ENCODE peak calls at places on chromosomes 13 and 19, in five cellular contexts. S is GM23248, O is psoas muscle, A is keratinocyte, N is H9. F is an unnamed sample. For H3K4me1 and H3K27me3, the result is how much of the 10 kb centered on the place peaks cover.

GRCh38 chr19:10503002-10503789 is at the start of gene KEAP1:
- DNase-seq in S (peak), O (no peak), A (no peak), N (peak), F (no peak)

GRCh38 chr19:16260794-16261161 is 63.1 kb downstream of the AP1M1 start:
- DNase-seq in S (no peak), O (peak), A (no peak), N (no peak), F (no peak)

GRCh38 chr13:33639640-33640080 is 178.3 kb upstream of the RFC3 start:
- DNase-seq in S (peak), O (no peak), A (no peak), N (no peak), F (no peak)

GRCh38 chr19:34253711-34254551 is 423 bp upstream of the GARRE1 start:
- DNase-seq in S (peak), O (peak), A (no peak), N (peak), F (peak)

GRCh38 chr13:72727417-72728289 is at the start of the genes BORA and MZT1:
- DNase-seq in S (peak), O (peak), A (peak), N (peak), F (peak)

GRCh38 chr19:35436477-35437141 is 11.4 kb upstream of the FFAR2 start:
- DNase-seq in S (peak), O (peak), A (no peak), N (no peak), F (no peak)

GRCh38 chr19:29677001-29677781 is 11.9 kb downstream of the PLEKHF1 start:
- DNase-seq in S (no peak), O (peak), A (no peak), N (no peak), F (no peak)

GRCh38 chr13:66069570-66069969 is 1160.6 kb downstream of the PCDH9 start:
- DNase-seq in S (no peak), O (no peak), A (no peak), N (no peak), F (no peak)

GRCh38 chr19:54168174-54168917 is 4.6 kb downstream of the TMC4 start:
- DNase-seq in S (peak), O (peak), A (no peak), N (peak), F (peak)

GRCh38 chr13:113160983-113161382 is 2.5 kb downstream of the PROZ start:
- DNase-seq in S (no peak), O (no peak), A (no peak), N (no peak), F (no peak)

GRCh38 chr13:78827471-78827870 is 168.5 kb upstream of the OBI1 start:
- DNase-seq in S (no peak), O (no peak), A (no peak), N (peak), F (no peak)

GRCh38 chr13:40570930-40571329 is 95.5 kb downstream of the FOXO1 start:
- DNase-seq in S (no peak), O (no peak), A (no peak), N (no peak), F (no peak)

GRCh38 chr19:45222724-45223123 is 22.5 kb downstream of the EXOC3L2 start:
- DNase-seq in S (no peak), O (no peak), A (no peak), N (no peak), F (no peak)

GRCh38 chr19:772043-772442 is 21.1 kb downstream of the MISP start:
- DNase-seq in S (no peak), O (no peak), A (no peak), N (no peak), F (no peak)

GRCh38 chr13:30619731-30620130 is 2.0 kb downstream of the USPL1 start:
- DNase-seq in S (no peak), O (no peak), A (no peak), N (no peak), F (no peak)

DNA sequence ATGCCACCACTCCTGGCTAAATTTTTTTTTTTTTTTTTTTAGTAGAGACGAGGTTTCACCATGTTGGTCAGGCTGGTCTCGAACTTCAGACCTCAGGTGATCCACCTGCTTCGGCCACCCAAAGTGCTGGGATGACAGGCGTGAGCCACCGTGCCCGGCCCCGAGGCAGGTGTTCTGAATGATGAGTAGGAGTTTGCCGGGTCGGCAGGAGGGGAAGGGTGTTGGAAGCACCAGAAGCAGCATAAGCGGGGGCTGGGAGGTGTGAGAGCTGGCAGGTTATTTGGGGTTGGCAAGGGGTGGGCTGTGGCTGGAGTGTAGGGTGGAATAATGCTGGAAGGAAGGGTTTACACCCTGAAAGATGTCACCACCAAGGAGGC is 1.8 kb downstream of the SPPL2B start:
- DNase-seq in S (no peak), O (no peak), A (no peak), N (no peak), F (no peak)
- H3K4me1 ChIP-seq in S (under half), O (half or more), A (under half), N (under half), F (under half)

GRCh38 chr19:49999371-50000010 is 25.7 kb downstream of the VRK3 start:
- DNase-seq in S (peak), O (no peak), A (no peak), N (no peak), F (no peak)
- H3K27me3 ChIP-seq in S (under half), O (under half), A (under half), N (under half), F (under half)

DNA sequence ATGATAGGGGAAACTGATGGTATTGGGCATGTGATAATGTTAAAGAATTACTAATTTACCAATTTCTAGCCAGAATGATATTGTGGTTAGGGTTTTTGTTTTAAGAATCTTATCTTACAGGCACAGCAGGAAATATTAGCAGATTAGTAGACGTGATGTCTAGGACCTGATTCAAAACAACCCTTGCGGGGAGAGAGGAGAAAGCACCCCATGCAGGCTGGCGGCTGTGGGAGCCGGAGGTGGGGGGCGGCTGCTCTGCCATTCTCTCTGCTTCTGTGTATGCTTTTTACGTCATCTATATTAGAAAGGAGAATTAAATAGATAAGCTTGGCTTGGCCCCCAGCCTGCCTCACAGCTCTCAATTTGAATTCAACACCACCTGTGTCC is 41.5 kb downstream of the MLLT1 start:
- DNase-seq in S (peak), O (no peak), A (no peak), N (no peak), F (no peak)
- H3K27ac ChIP-seq in S (peak), O (peak), A (peak), N (no peak), F (no peak)

GRCh38 chr13:111217661-111218060 is 102.6 kb downstream of the ARHGEF7 start:
- DNase-seq in S (no peak), O (no peak), A (no peak), N (no peak), F (no peak)
- H3K4me1 ChIP-seq in S (under half), O (half or more), A (under half), N (under half), F (under half)

GRCh38 chr19:3365447-3366103 is 808 bp upstream of the NFIC start:
- DNase-seq in S (peak), O (peak), A (no peak), N (peak), F (no peak)
- H3K27me3 ChIP-seq in S (under half), O (under half), A (under half), N (half or more), F (under half)

GRCh38 chr13:50599927-50600326 is 243.6 kb downstream of the DLEU7 start:
- DNase-seq in S (no peak), O (no peak), A (no peak), N (no peak), F (no peak)

GRCh38 chr13:50596776-50597203 is 246.7 kb downstream of the DLEU7 start:
- DNase-seq in S (no peak), O (no peak), A (no peak), N (no peak), F (no peak)

GRCh38 chr13:50596103-50596502 is 247.4 kb downstream of the DLEU7 start:
- DNase-seq in S (no peak), O (no peak), A (no peak), N (no peak), F (no peak)

GRCh38 chr13:50599046-50599445 is 244.4 kb downstream of the DLEU7 start:
- DNase-seq in S (no peak), O (no peak), A (no peak), N (no peak), F (no peak)

GRCh38 chr13:50598338-50598737 is 245.2 kb downstream of the DLEU7 start:
- DNase-seq in S (no peak), O (no peak), A (no peak), N (no peak), F (no peak)
- H3K27ac ChIP-seq in S (no peak), O (no peak), A (no peak), N (no peak), F (no peak)

F was measured in SJSA1.